ENCODE peak calls at places on chromosome 22, in four cellular contexts. J is AG04450; K is ovary; A is CD8-positive, alpha-beta T cell. X is an unnamed sample. For H3K9me3, the result is how much of the 10 kb centered on the place peaks cover.

GRCh38 chr22:22558071-22558971 is 744 bp downstream of the PRAME start:
- DNase-seq in K (no peak), A (no peak), J (no peak), X (no peak)

GRCh38 chr22:20056161-20056560 is 23.9 kb upstream of the DGCR8 start:
- DNase-seq in J (no peak), A (no peak), K (no peak), X (no peak)

GRCh38 chr22:31062566-31063230 is 18.4 kb upstream of the SMTN start:
- DNase-seq in J (no peak), A (no peak), K (no peak), X (no peak)

GRCh38 chr22:22446527-22446926 is 62.0 kb downstream of the ZNF280B start:
- DNase-seq in J (no peak), K (no peak), A (no peak), X (no peak)

GRCh38 chr22:26477341-26477731 is 6.2 kb downstream of the HPS4 start:
- DNase-seq in A (no peak), J (no peak), K (no peak), X (no peak)

GRCh38 chr22:29938285-29938693 is 55.3 kb downstream of the MTMR3 start:
- DNase-seq in K (no peak), A (no peak), J (no peak), X (no peak)

GRCh38 chr22:27467039-27467438 is 334.5 kb downstream of the MN1 start:
- DNase-seq in J (no peak), K (no peak), A (no peak), X (no peak)

GRCh38 chr22:31451709-31452571 is 37.7 kb downstream of the EIF4ENIF1 start:
- DNase-seq in K (no peak), J (peak), A (no peak), X (peak)

GRCh38 chr22:44116331-44116730 is 64.4 kb upstream of the PARVG start:
- DNase-seq in K (no peak), J (no peak), A (no peak), X (no peak)

GRCh38 chr22:47601666-47602065 is 839.2 kb downstream of the TBC1D22A start:
- DNase-seq in A (no peak), J (no peak), K (no peak), X (no peak)

GRCh38 chr22:20805972-20806471 is 32.1 kb downstream of the SERPIND1 start:
- DNase-seq in A (no peak), K (no peak), J (no peak), X (peak)

GRCh38 chr22:42132457-42132856 is 1.8 kb upstream of the CYP2D6 start:
- DNase-seq in K (no peak), J (no peak), A (no peak), X (no peak)

GRCh38 chr22:30210235-30210831 is 36.2 kb downstream of the LIF start:
- DNase-seq in A (no peak), K (no peak), J (no peak), X (no peak)

GRCh38 chr22:19478466-19479357 is at the start of gene UFD1:
- DNase-seq in J (peak), K (peak), A (peak), X (peak)

GRCh38 chr22:27029584-27030130 is 372.3 kb downstream of the MIAT start:
- DNase-seq in K (no peak), A (no peak), J (no peak), X (no peak)

GRCh38 chr22:20061481-20061861 is 18.6 kb upstream of the DGCR8 start:
- DNase-seq in A (no peak), J (no peak), K (no peak), X (no peak)

GRCh38 chr22:18013436-18013835 is 10.9 kb downstream of the MICAL3 start:
- DNase-seq in J (no peak), K (no peak), A (no peak), X (no peak)

GRCh38 chr22:29742319-29742718 is 22.5 kb downstream of the CABP7 start:
- DNase-seq in J (no peak), A (no peak), K (no peak), X (no peak)

GRCh38 chr22:19870153-19871022 is 15.7 kb upstream of the GNB1L start:
- DNase-seq in K (peak), A (no peak), J (no peak), X (no peak)

GRCh38 chr22:27962268-27963191 is 43.5 kb upstream of the PITPNB start:
- DNase-seq in J (no peak), A (no peak), K (no peak), X (peak)

GRCh38 chr22:29998627-29999026 is 81.6 kb upstream of the HORMAD2 start:
- DNase-seq in K (no peak), A (no peak), J (no peak), X (no peak)

GRCh38 chr22:43239956-43240355 is 53.0 kb upstream of the TTLL12 start:
- DNase-seq in K (no peak), J (no peak), A (no peak), X (no peak)

GRCh38 chr22:43013355-43014061 is 1.4 kb downstream of the PACSIN2 start:
- DNase-seq in A (no peak), K (no peak), J (no peak), X (no peak)

GRCh38 chr22:24417901-24418641 is 9.3 kb upstream of the ADORA2A start:
- DNase-seq in K (peak), J (no peak), A (no peak), X (peak)

GRCh38 chr22:25172153-25172552 is 27.5 kb upstream of the CRYBB3 start:
- DNase-seq in J (no peak), K (no peak), A (no peak), X (peak)

GRCh38 chr22:27183474-27183873 is 526.1 kb downstream of the MIAT start:
- DNase-seq in K (no peak), A (no peak), J (no peak), X (no peak)

GRCh38 chr22:11626422-11626773 is 3901.6 kb upstream of the OR11H1 start:
- DNase-seq in J (no peak), A (no peak), K (no peak), X (no peak)

GRCh38 chr22:39146256-39147101 is 6.0 kb downstream of the CBX7 start:
- DNase-seq in J (no peak), A (no peak), K (no peak), X (no peak)

GRCh38 chr22:19621372-19622060 is 92.8 kb upstream of the SEPTIN5 start:
- DNase-seq in J (no peak), A (no peak), K (no peak), X (no peak)

GRCh38 chr22:40855960-40856512 is 403 bp downstream of the ST13 start:
- DNase-seq in K (no peak), J (no peak), A (no peak), X (peak)

GRCh38 chr22:45207981-45208664 is 32.6 kb downstream of the KIAA0930 start:
- DNase-seq in J (peak), A (no peak), K (no peak), X (no peak)

GRCh38 chr22:47842119-47842518 is 1079.7 kb downstream of the TBC1D22A start:
- DNase-seq in K (no peak), A (no peak), J (no peak), X (no peak)

GRCh38 chr22:30262917-30263741 is 3.5 kb downstream of the OSM start:
- DNase-seq in A (peak), J (no peak), K (peak), X (peak)

GRCh38 chr22:21932347-21932746 is 20.3 kb downstream of the PPM1F start:
- DNase-seq in K (no peak), A (no peak), J (no peak), X (no peak)

GRCh38 chr22:24474649-24475048 is 20.5 kb upstream of the UPB1 start:
- DNase-seq in A (no peak), K (no peak), J (no peak), X (no peak)

GRCh38 chr22:26404851-26405357 is 24.2 kb upstream of the ASPHD2 start:
- DNase-seq in K (no peak), J (no peak), A (no peak), X (no peak)

GRCh38 chr22:42754658-42755057 is 34.0 kb upstream of the A4GALT start:
- DNase-seq in J (no peak), K (no peak), A (no peak), X (peak)

GRCh38 chr22:19643448-19644313 is 70.6 kb upstream of the SEPTIN5 start:
- DNase-seq in K (no peak), A (no peak), J (no peak), X (no peak)

GRCh38 chr22:47474895-47475294 is 712.4 kb downstream of the TBC1D22A start:
- DNase-seq in K (no peak), A (no peak), J (no peak), X (no peak)

GRCh38 chr22:49486225-49486624 is 341.4 kb downstream of the BRD1 start:
- DNase-seq in A (no peak), J (no peak), K (no peak), X (no peak)

GRCh38 chr22:49490692-49491091 is 337.0 kb downstream of the BRD1 start:
- DNase-seq in K (no peak), J (no peak), A (no peak), X (no peak)

GRCh38 chr22:49488943-49489342 is 338.7 kb downstream of the BRD1 start:
- DNase-seq in K (no peak), J (no peak), A (no peak), X (no peak)

GRCh38 chr22:49489821-49490220 is 337.9 kb downstream of the BRD1 start:
- DNase-seq in A (no peak), K (no peak), J (no peak), X (no peak)

GRCh38 chr22:49487950-49488349 is 339.7 kb downstream of the BRD1 start:
- DNase-seq in K (no peak), A (no peak), J (no peak), X (no peak)
- H3K9me3 ChIP-seq in K (under half), A (under half), J (half or more), X (under half)

GRCh38 chr22:50693462-50693861 is 20.8 kb downstream of the SHANK3 start:
- DNase-seq in J (no peak), K (no peak), A (no peak), X (no peak)

GRCh38 chr22:50695421-50696250 is 23.0 kb downstream of the SHANK3 start:
- DNase-seq in A (no peak), J (no peak), K (peak), X (no peak)

GRCh38 chr22:50694766-50695420 is 22.3 kb downstream of the SHANK3 start:
- DNase-seq in J (no peak), A (no peak), K (peak), X (no peak)

GRCh38 chr22:50696251-50696798 is 23.7 kb downstream of the SHANK3 start:
- DNase-seq in J (no peak), K (peak), A (no peak), X (no peak)

DNA sequence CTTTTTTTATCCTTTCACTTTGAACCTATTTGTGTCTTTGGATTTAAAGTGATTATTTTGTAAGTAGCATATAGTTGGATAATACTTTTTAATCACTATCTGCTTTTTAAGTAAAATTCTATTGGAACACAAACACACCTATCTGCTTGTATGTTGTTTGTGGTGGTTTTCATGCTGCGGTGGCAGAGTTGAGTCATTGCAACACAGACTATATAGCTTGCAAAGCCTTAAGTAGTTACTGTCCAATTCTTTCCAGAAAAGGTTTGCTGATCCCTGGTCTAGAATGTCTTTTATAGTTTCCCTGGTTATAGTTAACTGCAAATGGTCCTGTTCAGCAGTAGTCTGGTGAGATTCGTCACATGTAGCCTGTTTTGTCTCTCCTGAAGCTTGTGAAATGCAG is 21.5 kb downstream of the SHANK3 start:
- DNase-seq in A (no peak), J (no peak), K (peak), X (peak)
- TF ChIP-seq CTCF in A (no peak), J (no peak), K (no peak), X (no peak)

DNA sequence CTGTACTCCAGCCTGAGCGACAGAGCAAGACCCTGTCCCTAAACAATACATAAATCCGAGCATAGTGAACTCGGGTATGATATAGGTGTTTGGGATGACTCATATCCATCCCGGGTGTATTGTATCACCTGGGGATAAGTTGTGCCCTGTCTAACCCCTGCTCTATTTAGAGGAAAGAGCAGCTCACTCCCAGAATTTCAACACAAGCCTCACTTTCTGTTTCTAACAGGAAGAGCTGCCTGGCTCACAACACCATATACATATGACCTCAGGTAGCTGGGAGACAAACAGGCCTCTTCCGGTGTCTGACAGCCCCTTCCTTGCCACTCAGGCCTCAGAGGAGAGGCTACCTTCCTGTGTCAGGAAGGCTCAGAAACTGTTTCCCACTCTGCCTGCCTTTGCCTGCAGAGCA is 9.9 kb upstream of the MICALL1 start:
- DNase-seq in K (no peak), A (no peak), J (no peak), X (no peak)
- H3K4me3 ChIP-seq in K (no peak), A (peak), J (no peak), X (no peak)

GRCh38 chr22:49372111-49372529 is 455.6 kb downstream of the BRD1 start:
- DNase-seq in A (no peak), K (no peak), J (no peak), X (no peak)

GRCh38 chr22:49371325-49372110 is 456.2 kb downstream of the BRD1 start:
- DNase-seq in A (no peak), J (no peak), K (no peak), X (no peak)

GRCh38 chr22:49369726-49370717 is 457.7 kb downstream of the BRD1 start:
- DNase-seq in A (no peak), J (no peak), K (no peak), X (no peak)

GRCh38 chr22:49368976-49369725 is 458.5 kb downstream of the BRD1 start:
- DNase-seq in J (no peak), A (no peak), K (no peak), X (no peak)

GRCh38 chr22:49370841-49371301 is 456.8 kb downstream of the BRD1 start:
- DNase-seq in A (no peak), J (no peak), K (no peak), X (no peak)
- H3K9me3 ChIP-seq in A (under half), J (half or more), K (under half), X (under half)

GRCh38 chr22:36323182-36323854 is 64.4 kb downstream of the MYH9 start:
- DNase-seq in J (no peak), A (no peak), K (peak), X (peak)
- TF ChIP-seq CTCF in J (no peak), A (no peak), K (no peak), X (peak)

DNA sequence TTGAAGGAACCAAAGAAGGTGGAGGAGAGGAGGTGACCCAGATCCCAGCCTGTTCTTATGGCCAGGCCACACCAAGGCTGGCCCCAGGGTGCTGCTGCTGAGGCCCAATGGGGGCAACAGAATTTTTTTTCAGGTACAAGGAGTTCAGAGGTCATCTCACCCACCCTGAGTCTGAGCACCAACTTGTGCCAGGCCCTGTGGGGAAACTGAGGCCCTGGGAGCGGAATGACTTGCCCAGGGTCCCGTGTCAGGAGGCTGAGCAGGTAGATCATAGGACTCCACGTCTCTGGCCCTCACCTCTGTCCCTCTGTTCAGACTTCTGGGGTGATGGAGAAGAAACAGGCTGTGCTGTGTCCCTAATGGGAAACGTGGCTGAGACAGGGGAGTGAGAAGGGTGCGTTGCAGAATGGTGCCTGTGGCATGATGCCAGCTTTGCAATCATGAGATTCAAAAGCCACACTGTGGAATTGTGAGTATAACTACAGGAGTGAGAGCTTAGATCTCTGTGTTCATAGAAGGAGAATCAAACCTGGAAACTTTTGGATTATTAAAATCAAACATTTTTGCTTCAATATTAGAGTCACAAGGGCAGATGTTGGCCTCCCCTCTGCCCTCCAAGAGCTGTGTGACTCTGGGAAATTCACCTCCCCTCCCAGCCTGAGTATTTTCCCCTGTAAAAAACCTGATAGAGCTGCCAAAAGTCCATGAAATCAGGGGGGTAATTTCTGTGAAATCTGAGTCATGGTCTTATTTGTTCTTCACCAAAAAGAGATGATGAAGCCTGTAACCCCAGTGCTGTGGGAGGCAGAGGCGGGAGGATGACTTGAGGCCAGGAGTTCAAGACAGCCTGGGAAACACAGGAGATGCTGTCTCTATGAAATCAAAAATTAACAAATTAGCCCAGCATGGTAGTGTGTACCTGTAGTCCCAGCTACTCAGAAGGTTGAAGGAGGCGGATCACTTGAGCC is 874 bp downstream of the APOL1 start:
- DNase-seq in A (no peak), K (peak), J (no peak), X (no peak)
- H3K4me3 ChIP-seq in A (peak), K (peak), J (no peak), X (no peak)

DNA sequence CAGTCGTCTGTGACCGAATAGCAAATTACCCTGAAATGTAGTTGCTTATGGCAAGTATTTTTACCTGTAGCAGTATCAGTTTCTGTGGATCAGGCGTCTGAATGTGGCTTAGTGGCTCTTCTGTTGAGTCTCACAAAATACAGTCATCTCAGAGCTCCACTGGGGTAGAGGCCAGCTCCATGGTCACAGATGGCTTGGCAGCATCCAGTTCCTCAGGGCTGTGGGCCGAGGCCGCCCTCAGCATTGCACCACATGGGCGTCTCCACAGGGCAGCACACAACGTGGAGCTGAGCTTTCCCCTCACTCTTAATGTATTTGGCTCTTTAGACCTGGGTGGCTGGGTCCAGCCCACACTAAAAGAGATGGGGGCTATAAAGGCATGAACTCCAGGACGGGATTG is 57.8 kb downstream of the SBF1 start:
- DNase-seq in K (no peak), A (no peak), J (no peak), X (no peak)
- H3K9me3 ChIP-seq in K (under half), A (under half), J (under half), X (under half)

GRCh38 chr22:49629586-49630447 is 197.9 kb downstream of the BRD1 start:
- DNase-seq in K (no peak), J (no peak), A (no peak), X (no peak)
- TF ChIP-seq CTCF in K (no peak), J (no peak), A (no peak), X (no peak)

DNA sequence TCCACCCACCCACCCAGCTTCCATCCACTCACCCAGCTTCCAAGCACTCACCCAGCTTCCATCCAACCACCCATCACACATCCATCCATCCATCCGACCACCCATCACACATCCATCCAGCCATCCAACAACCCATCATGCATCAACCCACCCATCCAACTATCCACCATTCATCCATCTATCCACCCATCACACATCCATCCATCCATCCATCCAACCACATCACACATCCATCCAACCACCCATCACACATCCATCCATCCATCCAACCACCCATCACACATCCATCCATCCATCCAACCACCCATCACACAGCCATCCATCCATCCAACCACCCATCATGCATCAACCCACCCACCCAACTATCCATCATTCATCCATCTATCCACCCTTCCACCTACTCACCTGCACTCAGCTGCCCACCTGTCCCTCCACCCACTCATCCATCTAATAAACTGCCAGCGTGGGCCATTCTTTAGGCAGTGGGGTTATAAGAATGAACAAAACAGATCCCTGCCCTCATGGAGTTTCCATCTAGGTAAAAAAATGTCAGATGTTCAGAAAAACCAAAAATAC is 88.2 kb downstream of the CELSR1 start:
- DNase-seq in J (no peak), K (no peak), A (no peak), X (no peak)
- H3K4me3 ChIP-seq in J (no peak), K (no peak), A (no peak), X (no peak)

GRCh38 chr22:50356186-50356585 is 13.1 kb downstream of the PPP6R2 start:
- DNase-seq in K (no peak), J (no peak), A (no peak), X (no peak)
- H3K9me3 ChIP-seq in K (under half), J (under half), A (under half), X (under half)

X was measured in cardiac muscle cell.